ENCODE peak calls at places on chromosomes 3 and 15, in four cellular contexts. B, A, Y and N are unnamed samples.

GRCh38 chr15:70347766-70348558 is 250.2 kb upstream of the TLE3 start:
- DNase-seq in B (no peak), A (no peak), Y (no peak), N (no peak)

GRCh38 chr3:43704697-43705096 is 14.0 kb downstream of the ABHD5 start:
- DNase-seq in B (no peak), A (no peak), Y (no peak), N (no peak)

GRCh38 chr15:92665100-92665555 is 9.6 kb upstream of the FAM174B start:
- DNase-seq in B (no peak), A (no peak), Y (no peak), N (peak; percentile 68)

GRCh38 chr3:188278717-188279324 is 124.9 kb downstream of the LPP start:
- DNase-seq in B (no peak), A (no peak), Y (no peak), N (no peak)

GRCh38 chr3:153160451-153161137 is 1.4 kb upstream of the RAP2B start:
- DNase-seq in B (peak; percentile 87), A (peak; percentile 45), Y (peak; percentile 93), N (peak; percentile 81)

GRCh38 chr3:129975332-129976090 is 991 bp downstream of the TRH start:
- DNase-seq in B (no peak), A (no peak), Y (no peak), N (no peak)

GRCh38 chr3:107068980-107069379 is 308.3 kb upstream of the CCDC54 start:
- DNase-seq in B (no peak), A (no peak), Y (no peak), N (no peak)

GRCh38 chr3:155738580-155739076 is 6.2 kb downstream of the PLCH1 start:
- DNase-seq in B (no peak), A (no peak), Y (no peak), N (no peak)

GRCh38 chr3:121330118-121330517 is 215.7 kb downstream of the POLQ start:
- DNase-seq in B (no peak), A (no peak), Y (no peak), N (no peak)

GRCh38 chr3:25448750-25449684 is 21.0 kb downstream of the RARB start:
- DNase-seq in B (no peak), A (no peak), Y (peak; percentile 76), N (peak; percentile 86)

GRCh38 chr3:149085828-149086231 is 503 bp downstream of the HLTF start:
- DNase-seq in B (peak; percentile 35), A (peak; percentile 43), Y (no peak), N (no peak)

GRCh38 chr3:170614214-170614966 is 28.5 kb upstream of the SLC7A14 start:
- DNase-seq in B (peak; percentile 21), A (no peak), Y (no peak), N (no peak)

GRCh38 chr3:126057547-126057819 is 26.4 kb downstream of the SLC41A3 start:
- DNase-seq in B (no peak), A (no peak), Y (no peak), N (no peak)

GRCh38 chr15:31223478-31224350 is 102.9 kb upstream of the KLF13 start:
- DNase-seq in B (no peak), A (no peak), Y (no peak), N (no peak)

GRCh38 chr3:179701176-179701827 is 48.5 kb downstream of the USP13 start:
- DNase-seq in B (no peak), A (no peak), Y (no peak), N (no peak)

GRCh38 chr3:147007736-147008245 is 398.6 kb downstream of the ZIC4 start:
- DNase-seq in B (no peak), A (no peak), Y (no peak), N (no peak)

GRCh38 chr15:39907216-39907615 is 12.8 kb downstream of the GPR176 start:
- DNase-seq in B (no peak), A (no peak), Y (no peak), N (no peak)

DNA sequence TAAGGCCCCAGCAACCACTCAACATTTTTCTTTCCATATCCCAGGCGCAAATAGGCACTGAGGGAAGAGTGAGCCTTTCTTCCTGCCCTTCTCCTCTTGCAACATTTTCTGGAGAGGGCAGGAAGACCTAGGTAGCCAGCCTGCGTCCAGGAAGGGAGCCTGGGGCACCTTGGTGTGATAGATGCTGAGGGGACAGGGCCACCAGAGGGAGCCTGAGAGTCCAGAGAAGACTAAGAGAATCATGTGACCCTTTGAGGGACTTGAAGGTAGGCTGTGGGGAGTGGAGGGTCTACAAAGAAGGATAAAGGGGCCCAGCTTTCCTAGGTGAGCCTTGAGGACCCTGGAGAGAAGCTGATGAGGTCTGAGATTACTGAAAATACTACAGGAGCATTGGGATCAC is 346.6 kb downstream of the CNTN6 start:
- DNase-seq in B (no peak), A (no peak), Y (no peak), N (no peak)
- H3K9me3 ChIP-seq in B (no peaks in the 10 kb centered on the region), A (peaks cover 5% of the 10 kb centered on the region), Y (no peaks in the 10 kb centered on the region), N (no peaks in the 10 kb centered on the region)

GRCh38 chr3:78794431-78794830 is 973.4 kb downstream of the ROBO1 start:
- DNase-seq in B (no peak), A (no peak), Y (no peak), N (no peak)

GRCh38 chr3:78788839-78789238 is 979.0 kb downstream of the ROBO1 start:
- DNase-seq in B (no peak), A (no peak), Y (no peak), N (no peak)

DNA sequence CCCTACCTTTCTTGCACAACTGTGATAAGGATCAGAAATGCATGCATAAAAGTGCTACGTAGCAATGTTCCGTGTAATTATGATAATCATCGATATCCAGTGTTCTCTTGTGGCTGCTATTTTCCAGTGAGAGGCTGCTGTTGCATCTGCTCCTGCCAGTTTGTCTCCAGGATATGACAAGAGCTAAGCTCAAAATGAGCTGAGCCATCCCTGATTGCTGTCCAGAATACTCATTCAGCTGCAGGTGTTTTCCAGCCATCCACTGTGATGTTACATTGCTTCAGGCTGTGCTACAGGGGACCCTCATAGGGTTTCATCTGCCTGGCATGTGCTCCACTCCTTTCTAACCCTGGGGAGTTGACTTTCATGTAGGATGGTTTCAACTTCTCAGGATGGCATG is 976.1 kb downstream of the ROBO1 start:
- DNase-seq in B (no peak), A (no peak), Y (no peak), N (no peak)
- TF ChIP-seq EP300 in B (no peak), A (no peak), Y (no peak), N (no peak)

DNA sequence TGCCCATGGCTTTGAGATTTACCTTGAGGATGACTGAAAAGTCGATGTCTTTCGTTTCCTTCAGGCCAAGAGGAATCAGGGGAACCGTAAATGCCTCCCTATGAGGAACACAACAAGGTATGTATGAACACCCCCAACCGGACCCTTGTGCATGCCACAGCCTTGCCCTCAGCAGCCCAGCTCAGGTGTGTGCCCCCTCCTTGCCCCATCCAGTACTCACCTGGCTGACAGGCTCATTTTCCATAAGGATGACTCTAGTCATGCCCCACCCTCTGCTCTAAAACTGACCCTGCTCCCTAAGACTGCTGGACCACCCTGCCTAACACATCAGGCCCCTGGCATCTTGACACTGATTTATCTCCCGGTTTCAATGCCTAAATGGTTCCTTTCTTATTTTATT is 270.0 kb downstream of the GOLGA6L6 start:
- DNase-seq in B (no peak), A (no peak), Y (no peak), N (no peak)
- H3K9me3 ChIP-seq in B (peaks cover 63% of the 10 kb centered on the region), A (no peaks in the 10 kb centered on the region), Y (peaks cover 11% of the 10 kb centered on the region), N (no peaks in the 10 kb centered on the region)

GRCh38 chr3:192216067-192216466 is 511.3 kb downstream of the FGF12 start:
- DNase-seq in B (no peak), A (no peak), Y (no peak), N (no peak)

GRCh38 chr3:192207661-192208060 is 519.7 kb downstream of the FGF12 start:
- DNase-seq in B (no peak), A (no peak), Y (no peak), N (no peak)

GRCh38 chr3:192207239-192207638 is 520.1 kb downstream of the FGF12 start:
- DNase-seq in B (no peak), A (no peak), Y (no peak), N (no peak)

GRCh38 chr3:192212335-192212734 is 515.0 kb downstream of the FGF12 start:
- DNase-seq in B (no peak), A (no peak), Y (no peak), N (no peak)

GRCh38 chr3:192212979-192213378 is 514.4 kb downstream of the FGF12 start:
- DNase-seq in B (no peak), A (no peak), Y (no peak), N (no peak)
- TF ChIP-seq EP300 in B (no peak), A (no peak), Y (no peak), N (no peak)

DNA sequence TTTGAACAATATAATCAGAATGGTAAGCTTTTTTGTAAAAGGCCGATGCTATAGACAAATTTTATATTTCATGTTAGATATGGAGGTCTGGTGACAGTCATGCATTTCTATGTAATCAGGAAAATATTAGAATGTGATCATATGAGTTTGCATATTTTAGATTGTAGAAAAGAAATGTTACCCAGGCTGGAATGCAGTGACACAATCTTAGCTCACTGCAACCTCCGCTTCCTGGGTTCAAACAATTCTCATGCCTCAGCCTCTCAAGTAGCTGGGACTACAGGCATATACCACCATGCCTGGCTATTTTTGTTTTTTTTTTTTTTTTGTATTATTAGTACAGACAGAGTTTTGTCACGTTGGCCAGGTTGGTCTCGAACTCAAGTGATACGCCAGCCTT is 152.0 kb downstream of the LMLN start:
- DNase-seq in B (no peak), A (no peak), Y (no peak), N (no peak)
- H3K9me3 ChIP-seq in B (no peaks in the 10 kb centered on the region), A (no peaks in the 10 kb centered on the region), Y (no peaks in the 10 kb centered on the region), N (no peaks in the 10 kb centered on the region)